ENCODE peak calls at places on chromosomes 1 and 21, in six cellular contexts. X is osteoblast, G is mammary epithelial cell, V is prostate gland, U is lower lobe of right lung, J is thyroid gland. K is an unnamed sample. For H3K4me1, the result is how much of the 10 kb centered on the place peaks cover.

GRCh38 chr1:119747451-119747850 is 21.3 kb downstream of the HMGCS2 start:
- DNase-seq in J (no peak), G (peak), U (no peak), X (no peak), V (no peak), K (no peak)

GRCh38 chr21:33109574-33110339 is 39.8 kb downstream of the OLIG1 start:
- DNase-seq in U (no peak), V (peak), J (no peak), G (peak), X (peak), K (no peak)

GRCh38 chr1:181152892-181153633 is 64.6 kb downstream of the IER5 start:
- DNase-seq in J (peak), X (peak), U (peak), G (no peak), V (peak), K (peak)

GRCh38 chr1:37292789-37293188 is 181.6 kb upstream of the ZC3H12A start:
- DNase-seq in V (no peak), U (no peak), X (no peak), J (no peak), G (no peak), K (no peak)

GRCh38 chr1:170562644-170563338 is 30.8 kb downstream of the GORAB start:
- DNase-seq in J (peak), G (peak), X (peak), V (peak), U (peak), K (peak)

GRCh38 chr1:235225299-235225698 is 64.2 kb upstream of the RBM34 start:
- DNase-seq in G (no peak), U (no peak), V (no peak), J (no peak), X (no peak), K (no peak)

GRCh38 chr1:182366596-182366995 is 25.0 kb downstream of the GLUL start:
- DNase-seq in X (no peak), J (no peak), V (no peak), U (no peak), G (no peak), K (no peak)

GRCh38 chr1:29981586-29982239 is 741.7 kb downstream of the MATN1 start:
- DNase-seq in U (no peak), X (no peak), G (no peak), V (no peak), J (no peak), K (no peak)

GRCh38 chr1:189939967-189940366 is 537.7 kb downstream of the BRINP3 start:
- DNase-seq in V (no peak), J (no peak), X (no peak), G (peak), U (no peak), K (peak)

GRCh38 chr1:164017239-164017638 is 541.7 kb upstream of the PBX1 start:
- DNase-seq in X (no peak), U (no peak), V (no peak), G (no peak), J (no peak), K (no peak)

GRCh38 chr1:182603646-182604127 is 502 bp downstream of the RGS16 start:
- DNase-seq in X (peak), G (no peak), V (no peak), J (peak), U (peak), K (no peak)

GRCh38 chr1:57796609-57797008 is 372.7 kb upstream of the DAB1 start:
- DNase-seq in U (no peak), J (no peak), G (peak), V (no peak), X (no peak), K (no peak)

GRCh38 chr1:50333595-50333974 is 89.7 kb downstream of the DMRTA2 start:
- DNase-seq in V (no peak), X (peak), G (peak), J (peak), U (peak), K (peak)

GRCh38 chr21:38496224-38496623 is 2.1 kb downstream of the ERG start:
- DNase-seq in V (no peak), G (no peak), X (no peak), J (no peak), U (no peak), K (no peak)

GRCh38 chr1:232553809-232554208 is 76.1 kb downstream of the SIPA1L2 start:
- DNase-seq in G (no peak), V (no peak), U (no peak), X (no peak), J (no peak), K (no peak)

DNA sequence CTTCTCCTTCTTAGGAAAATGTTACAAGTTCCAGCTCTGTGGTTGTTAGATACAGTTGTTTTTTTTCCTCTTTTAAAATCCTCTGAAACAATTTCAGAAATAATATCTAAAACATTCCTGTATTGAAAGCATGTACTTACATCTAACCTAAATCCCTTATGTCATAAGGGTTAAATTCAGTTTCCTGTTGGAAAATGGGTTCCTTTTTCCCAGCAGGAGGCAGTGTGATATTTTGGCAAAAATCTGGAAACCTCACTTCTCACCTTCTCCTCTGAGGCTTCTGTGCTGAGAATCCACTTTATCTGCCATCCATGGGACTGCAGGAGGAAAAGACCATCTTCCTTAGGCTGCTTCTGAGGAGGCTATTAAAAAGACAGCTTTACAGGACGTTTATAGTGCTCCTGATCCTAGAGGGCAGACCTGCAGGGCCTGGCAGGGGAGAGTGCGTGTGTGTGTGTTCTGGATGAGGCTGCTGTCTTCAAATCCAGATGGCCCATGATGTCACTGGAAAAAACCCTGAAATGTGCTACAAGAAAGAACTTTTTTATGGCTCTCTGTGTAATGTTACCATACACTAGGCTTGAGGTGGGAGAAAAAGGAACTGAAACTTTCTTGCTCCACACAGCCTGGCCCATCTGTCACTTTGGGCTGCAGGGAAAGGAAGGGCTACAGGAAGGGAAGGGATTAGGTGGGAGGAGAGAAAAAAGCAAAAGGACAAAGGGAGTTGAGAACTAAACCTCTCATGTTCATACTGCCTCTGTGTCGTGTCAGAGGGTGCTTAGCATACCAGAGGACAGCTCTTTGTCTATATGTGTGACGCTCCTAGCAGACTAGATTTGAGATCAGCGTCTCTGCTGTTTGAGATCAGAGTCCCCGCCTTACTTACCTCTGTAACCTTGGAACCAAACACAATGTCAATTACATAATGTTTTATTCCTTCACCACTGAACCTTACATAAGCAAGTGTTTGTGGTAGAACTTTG is 379.2 kb upstream of the SPAG17 start:
- DNase-seq in G (no peak), J (no peak), V (no peak), X (no peak), U (no peak), K (no peak)
- TF ChIP-seq CTCF in G (peak), J (no peak), V (no peak), X (peak), U (no peak), K (no peak)

GRCh38 chr1:1877852-1878436 is 12.9 kb downstream of the GNB1 start:
- DNase-seq in X (peak), U (no peak), V (no peak), J (no peak), G (no peak), K (no peak)

GRCh38 chr1:1879942-1880341 is 10.9 kb downstream of the GNB1 start:
- DNase-seq in U (no peak), G (no peak), X (no peak), V (no peak), J (no peak), K (no peak)

GRCh38 chr1:1883092-1883858 is 7.6 kb downstream of the GNB1 start:
- DNase-seq in G (no peak), V (no peak), J (peak), U (no peak), X (peak), K (no peak)

GRCh38 chr1:1881727-1882126 is 9.2 kb downstream of the GNB1 start:
- DNase-seq in V (no peak), U (no peak), G (no peak), J (no peak), X (no peak), K (peak)

DNA sequence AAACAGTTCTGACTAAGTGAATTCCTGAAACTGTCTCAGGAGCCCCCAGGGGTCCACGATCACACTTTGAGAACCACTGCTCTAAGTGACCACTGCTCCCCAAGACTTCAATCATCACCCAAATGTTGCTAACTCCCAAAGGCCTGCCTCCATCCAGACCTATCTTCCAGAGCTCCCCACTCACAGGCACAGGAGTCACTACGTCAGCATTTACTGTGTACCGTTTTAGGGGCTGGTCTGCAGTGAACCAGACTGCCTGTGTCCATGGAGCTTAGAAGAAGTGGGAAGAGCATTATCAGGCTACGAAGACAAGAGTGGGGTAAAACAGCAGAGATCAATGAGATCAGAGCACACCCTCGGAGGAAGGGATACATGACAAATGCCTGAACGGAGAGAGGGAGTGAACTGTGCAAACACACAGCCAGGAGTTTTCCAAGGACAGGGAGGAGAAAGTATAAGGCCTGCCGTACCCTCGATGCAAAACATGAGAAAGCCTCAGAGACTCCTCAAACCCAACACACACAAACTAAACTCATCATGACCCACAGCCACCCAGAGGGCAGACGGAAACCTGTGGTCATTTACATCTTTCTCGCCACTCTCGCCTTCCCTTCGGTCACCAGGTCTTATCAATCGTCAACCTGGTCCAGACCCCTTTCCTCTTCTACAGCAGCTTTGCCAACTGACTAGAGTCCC is 10.1 kb downstream of the GNB1 start:
- DNase-seq in V (no peak), G (no peak), X (no peak), J (no peak), U (no peak), K (no peak)
- H3K4me3 ChIP-seq in V (no peak), G (no peak), X (no peak), J (no peak), U (no peak), K (no peak)

GRCh38 chr1:39638965-39639332 is 494 bp downstream of the HEYL start:
- DNase-seq in G (no peak), V (no peak), X (no peak), J (no peak), U (no peak), K (no peak)
- H3K4me1 ChIP-seq in G (under half), V (under half), X (under half), J (under half), U (under half), K (half or more)

GRCh38 chr1:14113271-14113670 is 413.3 kb downstream of the PRDM2 start:
- DNase-seq in U (no peak), J (no peak), G (no peak), X (no peak), V (no peak), K (no peak)

GRCh38 chr1:14115976-14116375 is 416.0 kb downstream of the PRDM2 start:
- DNase-seq in G (no peak), J (no peak), X (no peak), U (no peak), V (no peak), K (no peak)

GRCh38 chr1:14111121-14111520 is 411.1 kb downstream of the PRDM2 start:
- DNase-seq in U (no peak), X (no peak), J (no peak), V (no peak), G (no peak), K (no peak)

GRCh38 chr1:14112613-14113012 is 412.6 kb downstream of the PRDM2 start:
- DNase-seq in J (no peak), G (no peak), V (no peak), X (no peak), U (no peak), K (no peak)

DNA sequence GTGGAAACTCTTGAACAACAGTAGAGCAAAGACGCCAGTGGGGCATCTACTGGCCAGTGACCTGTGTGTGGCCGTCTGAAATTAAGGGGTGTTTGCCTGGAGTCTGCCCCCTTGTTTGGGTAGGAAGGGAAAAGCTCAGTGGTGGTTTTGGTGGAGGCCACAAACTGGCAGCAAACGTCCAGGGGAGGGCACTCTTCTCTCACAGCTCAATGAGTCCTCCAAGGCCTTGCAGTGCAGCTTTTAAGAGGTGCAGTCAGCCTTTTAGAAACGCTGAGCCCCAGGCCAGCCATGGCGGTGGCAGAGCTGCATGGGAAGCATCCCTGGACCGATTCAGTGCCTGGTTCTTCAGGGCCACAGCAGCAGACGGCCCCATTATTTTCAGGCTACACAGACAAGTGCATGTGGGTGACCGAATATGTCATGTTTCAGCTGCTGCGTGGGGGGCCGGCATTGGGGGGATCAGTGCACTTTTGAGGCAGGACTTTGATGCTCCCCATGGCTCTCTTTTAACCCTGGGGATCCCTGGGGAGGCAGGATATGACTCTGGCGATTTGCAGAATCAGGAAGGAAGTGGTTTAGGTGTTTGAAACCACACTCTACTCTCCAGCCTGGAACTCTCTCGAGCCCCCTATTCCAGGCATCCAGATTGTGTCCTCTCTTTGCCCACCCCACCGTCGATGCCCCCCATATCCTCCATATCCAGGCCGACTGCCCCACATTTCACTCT is 414.0 kb downstream of the PRDM2 start:
- DNase-seq in X (peak), V (peak), J (peak), U (peak), G (peak), K (peak)
- TF ChIP-seq CTCF in X (peak), V (peak), J (peak), U (peak), G (peak), K (peak)

GRCh38 chr1:72280714-72281113 is 1.6 kb downstream of the NEGR1 start:
- DNase-seq in X (no peak), U (no peak), J (no peak), V (no peak), G (no peak), K (no peak)

GRCh38 chr1:72281637-72282270 is 585 bp downstream of the NEGR1 start:
- DNase-seq in G (no peak), U (no peak), X (peak), J (peak), V (no peak), K (no peak)

GRCh38 chr1:72280131-72280530 is 2.2 kb downstream of the NEGR1 start:
- DNase-seq in X (no peak), V (no peak), J (no peak), G (no peak), U (no peak), K (no peak)

GRCh38 chr1:72282271-72282656 is at the start of gene NEGR1:
- DNase-seq in V (peak), U (peak), J (peak), G (peak), X (peak), K (peak)

GRCh38 chr1:72281144-72281543 is 1.2 kb downstream of the NEGR1 start:
- DNase-seq in X (peak), J (no peak), V (no peak), U (no peak), G (no peak), K (no peak)
- H3K4me3 ChIP-seq in X (peak), J (no peak), V (no peak), U (peak), G (no peak), K (no peak)

DNA sequence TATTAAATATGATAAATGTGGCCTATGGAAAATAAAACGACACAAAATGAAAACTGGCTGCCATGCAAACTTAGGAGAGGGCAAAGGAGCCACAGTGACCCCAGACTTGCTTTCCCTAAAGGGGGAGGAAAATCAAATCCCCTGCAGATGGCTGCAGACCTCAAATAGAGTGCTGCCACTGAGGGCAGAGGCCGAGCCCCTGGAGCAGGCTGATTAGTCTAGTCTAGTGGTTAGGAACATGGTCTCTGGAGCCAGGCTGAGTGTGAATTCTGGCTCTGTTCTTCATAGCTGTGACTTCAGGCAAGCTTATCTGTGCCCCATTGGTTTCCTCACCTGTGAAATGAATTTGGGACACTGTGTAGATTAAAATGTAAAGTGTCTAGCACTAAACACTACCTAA is 60.8 kb downstream of the ITPKB start:
- DNase-seq in G (no peak), X (no peak), V (no peak), J (no peak), U (no peak), K (no peak)
- H3K4me1 ChIP-seq in G (under half), X (under half), V (under half), J (under half), U (half or more), K (under half)